ENCODE peak calls at places on chromosomes 12 and 14, in six cellular contexts. N is lower lobe of right lung, P is lung, F is kidney, D is SJSA1, T is cardiac muscle cell. E is an unnamed sample.

GRCh38 chr12:103855036-103855712 is 14.1 kb upstream of the NT5DC3 start:
- DNase-seq in N (no peak), P (no peak), F (no peak), D (peak; percentile 75), T (peak; percentile 64), E (no peak)

GRCh38 chr14:26707234-26707633 is 109.4 kb upstream of the NOVA1 start:
- DNase-seq in N (no peak), P (no peak), F (no peak), D (no peak), T (peak; percentile 63), E (no peak)

GRCh38 chr12:116336542-116337065 is 59.1 kb upstream of the MED13L start:
- DNase-seq in N (peak; percentile 58), P (no peak), F (no peak), D (no peak), T (peak; percentile 55), E (no peak)

GRCh38 chr12:54330442-54330841 is 5.5 kb downstream of the COPZ1 start:
- DNase-seq in N (no peak), P (no peak), F (no peak), D (no peak), T (no peak), E (no peak)

GRCh38 chr12:51295651-51296050 is 25.4 kb upstream of the SMAGP start:
- DNase-seq in N (no peak), P (no peak), F (no peak), D (no peak), T (no peak), E (no peak)

GRCh38 chr14:23829736-23830474 is 123.7 kb upstream of the DHRS4 start:
- DNase-seq in N (no peak), P (no peak), F (no peak), D (peak; percentile 78), T (peak; percentile 85), E (peak; percentile 80)

GRCh38 chr12:107328442-107329133 is 235.2 kb upstream of the CRY1 start:
- DNase-seq in N (no peak), P (no peak), F (no peak), D (peak; percentile 33), T (peak; percentile 47), E (no peak)

GRCh38 chr14:94050231-94050880 is 24.2 kb downstream of the OTUB2 start:
- DNase-seq in N (peak; percentile 58), P (no peak), F (no peak), D (no peak), T (no peak), E (peak; percentile 57)

GRCh38 chr12:28583771-28584261 is 393.6 kb downstream of the CCDC91 start:
- DNase-seq in N (no peak), P (no peak), F (no peak), D (peak; percentile 85), T (peak; percentile 76), E (no peak)

GRCh38 chr12:9235519-9235918 is 27.3 kb upstream of the PZP start:
- DNase-seq in N (no peak), P (no peak), F (no peak), D (no peak), T (no peak), E (no peak)

GRCh38 chr12:91215940-91216454 is 33.4 kb upstream of the DCN start:
- DNase-seq in N (no peak), P (no peak), F (no peak), D (peak; percentile 17), T (no peak), E (no peak)

GRCh38 chr14:21063479-21063878 is 5.9 kb downstream of the RNASE8 start:
- DNase-seq in N (no peak), P (no peak), F (no peak), D (peak; percentile 53), T (peak; percentile 93), E (no peak)

DNA sequence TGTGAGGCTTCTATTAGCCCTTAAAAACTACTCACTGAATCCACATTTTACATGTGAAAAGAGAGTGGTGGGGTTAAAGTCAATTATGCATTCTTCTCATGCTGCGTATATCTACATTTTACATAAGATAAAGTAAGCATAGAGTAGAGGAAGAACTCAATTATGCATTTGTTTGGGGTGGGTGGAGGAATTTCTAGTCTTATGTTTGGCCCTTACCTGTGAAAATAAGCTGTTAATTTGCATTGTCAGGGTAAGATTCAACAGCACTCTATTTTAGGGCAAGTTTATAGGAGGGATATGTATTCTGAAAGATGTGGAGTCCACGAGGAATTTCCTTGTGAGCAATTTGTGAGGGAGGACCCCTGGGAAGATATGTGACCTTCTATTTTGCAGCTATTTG is 30.9 kb upstream of the CAPRIN2 start:
- DNase-seq in N (no peak), P (no peak), F (no peak), D (no peak), T (no peak), E (no peak)
- H3K9me3 ChIP-seq in N (no peaks in the 10 kb centered on the region), P (no peaks in the 10 kb centered on the region), F (no peaks in the 10 kb centered on the region), D (no peaks in the 10 kb centered on the region), T (no peaks in the 10 kb centered on the region), E (no peaks in the 10 kb centered on the region)

DNA sequence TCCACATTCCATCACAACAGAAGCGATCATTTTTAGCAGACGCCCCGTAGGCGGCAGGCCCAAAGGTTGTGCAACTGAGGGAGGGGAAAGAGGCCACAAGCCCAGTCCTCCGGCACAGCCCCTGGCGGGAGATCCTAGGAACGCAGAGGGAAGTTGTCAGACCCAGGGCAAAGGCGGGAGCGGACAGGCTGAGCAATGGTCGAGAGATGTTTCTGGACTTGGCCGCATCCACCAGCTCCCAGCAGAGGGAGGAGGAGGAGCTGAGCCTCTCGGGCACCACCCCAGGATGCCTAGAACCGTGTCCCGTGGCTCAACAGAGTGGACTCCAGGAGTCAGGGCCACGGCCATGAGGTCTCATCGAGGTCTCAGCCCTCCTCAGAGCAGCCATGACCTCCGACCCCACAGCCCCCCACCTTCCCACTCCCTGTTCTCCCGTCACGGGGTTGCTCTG is 38.0 kb upstream of the GALNT9 start:
- DNase-seq in N (peak; percentile 50), P (no peak), F (peak; percentile 68), D (no peak), T (no peak), E (peak; percentile 49)
- H3K4me3 ChIP-seq in N (no peak overlapping the region), P (no peak overlapping the region), F (no peak overlapping the region), D (no peak overlapping the region), T (no peak overlapping the region), E (no peak overlapping the region)

GRCh38 chr14:51445001-51445390 is 204.9 kb downstream of the TMX1 start:
- DNase-seq in N (no peak), P (no peak), F (no peak), D (no peak), T (peak; percentile 27), E (no peak)
- H3K4me1 ChIP-seq in N (peaks cover 8% of the 10 kb centered on the region), P (peaks cover 7% of the 10 kb centered on the region), F (no peaks in the 10 kb centered on the region), D (peaks cover 58% of the 10 kb centered on the region), T (no peaks in the 10 kb centered on the region), E (peaks cover 43% of the 10 kb centered on the region)

GRCh38 chr14:68616255-68616902 is 176.5 kb downstream of the ZFP36L1 start:
- DNase-seq in N (no peak), P (no peak), F (no peak), D (no peak), T (peak; percentile 53), E (no peak)
- H3K9me3 ChIP-seq in N (peaks cover 43% of the 10 kb centered on the region), P (peaks cover 18% of the 10 kb centered on the region), F (peaks cover 31% of the 10 kb centered on the region), D (peaks cover 19% of the 10 kb centered on the region), T (peaks cover 3% of the 10 kb centered on the region), E (peaks cover 34% of the 10 kb centered on the region)

GRCh38 chr14:99740411-99740810 is 52.8 kb upstream of the EML1 start:
- DNase-seq in N (no peak), P (no peak), F (no peak), D (no peak), T (no peak), E (no peak)

GRCh38 chr14:99736600-99737371 is 52.7 kb downstream of the CYP46A1 start:
- DNase-seq in N (peak; percentile 51), P (no peak), F (peak; percentile 78), D (peak; percentile 64), T (no peak), E (peak; percentile 68)

GRCh38 chr14:99735189-99736135 is 51.4 kb downstream of the CYP46A1 start:
- DNase-seq in N (peak; percentile 24), P (no peak), F (peak; percentile 35), D (no peak), T (no peak), E (peak; percentile 45)

GRCh38 chr14:99737451-99737951 is 53.4 kb downstream of the CYP46A1 start:
- DNase-seq in N (peak; percentile 81), P (peak; percentile 67), F (peak; percentile 83), D (peak; percentile 68), T (no peak), E (no peak)

DNA sequence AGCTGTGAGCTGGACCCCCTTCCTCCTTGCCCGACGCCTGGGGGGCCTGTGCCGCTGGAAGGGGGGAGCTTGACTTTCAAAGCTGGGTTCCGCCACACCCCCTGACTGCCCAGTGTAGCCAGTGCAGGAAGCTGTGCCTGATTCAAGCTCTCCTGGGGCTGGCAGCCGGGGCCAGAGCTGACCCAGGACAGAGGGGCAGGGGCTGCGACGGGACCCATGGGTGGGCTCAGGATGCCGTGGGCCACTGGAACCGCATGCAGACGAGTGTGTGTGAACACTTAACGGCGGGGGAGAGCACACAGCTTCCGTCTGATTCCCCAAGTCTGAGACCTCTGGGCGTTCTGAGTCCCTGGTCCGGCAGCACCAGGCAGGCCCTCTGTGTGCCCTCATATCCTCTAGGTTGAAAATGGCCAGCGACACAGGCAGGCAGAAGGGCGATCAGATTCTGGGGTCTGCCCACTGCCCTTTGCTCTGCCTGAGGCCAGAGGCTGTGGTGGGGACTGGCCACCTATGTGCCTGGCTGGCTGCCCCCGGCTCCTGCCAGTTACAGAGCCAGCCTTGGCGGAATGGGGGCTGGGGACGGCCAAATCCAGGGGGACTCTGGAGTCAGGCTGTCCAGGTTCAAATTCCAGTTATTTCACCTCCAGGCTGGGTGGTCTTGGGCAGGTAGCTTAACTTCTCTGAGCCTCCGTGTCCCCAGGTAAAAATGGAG is 54.0 kb downstream of the CYP46A1 start:
- DNase-seq in N (peak; percentile 46), P (no peak), F (peak; percentile 73), D (no peak), T (no peak), E (no peak)
- H3K4me3 ChIP-seq in N (peak overlapping the region; percentile 75), P (peak overlapping the region; percentile 47), F (peak overlapping the region; percentile 59), D (peak overlapping the region; percentile 58), T (no peak overlapping the region), E (no peak overlapping the region)

GRCh38 chr12:105253882-105254513 is 18.0 kb upstream of the APPL2 start:
- DNase-seq in N (no peak), P (no peak), F (no peak), D (peak; percentile 100), T (peak; percentile 59), E (peak; percentile 56)

GRCh38 chr12:105252901-105253300 is 16.9 kb upstream of the APPL2 start:
- DNase-seq in N (no peak), P (no peak), F (no peak), D (peak; percentile 67), T (no peak), E (no peak)

GRCh38 chr12:105257321-105257728 is 21.4 kb upstream of the APPL2 start:
- DNase-seq in N (no peak), P (no peak), F (no peak), D (peak; percentile 100), T (peak; percentile 56), E (no peak)

GRCh38 chr12:105256921-105257320 is 20.9 kb upstream of the APPL2 start:
- DNase-seq in N (no peak), P (no peak), F (no peak), D (no peak), T (no peak), E (no peak)

GRCh38 chr12:105256011-105256410 is 20.0 kb upstream of the APPL2 start:
- DNase-seq in N (no peak), P (no peak), F (no peak), D (peak; percentile 88), T (no peak), E (no peak)
- H3K4me1 ChIP-seq in N (no peaks in the 10 kb centered on the region), P (no peaks in the 10 kb centered on the region), F (no peaks in the 10 kb centered on the region), D (peaks cover 62% of the 10 kb centered on the region), T (no peaks in the 10 kb centered on the region), E (peaks cover 40% of the 10 kb centered on the region)